ENCODE peak calls at places on chromosomes 4 and X, in five cellular contexts. M, K, T, R and Z are unnamed samples.

GRCh38 chr4:3654036-3654807 is 112.0 kb upstream of the ADRA2C start:
- DNase-seq in M (peak), K (no peak), T (no peak), R (no peak), Z (no peak)

GRCh38 chrX:22246620-22247019 is 26.1 kb upstream of the CBLL2 start:
- DNase-seq in K (peak), R (no peak), M (no peak), T (no peak), Z (no peak)

GRCh38 chrX:64379924-64380323 is 15.3 kb downstream of the MTMR8 start:
- DNase-seq in M (no peak), T (no peak), R (no peak), K (no peak), Z (no peak)

GRCh38 chr4:7798215-7798995 is 141.3 kb downstream of the AFAP1 start:
- DNase-seq in K (no peak), M (no peak), T (no peak), R (no peak), Z (no peak)

GRCh38 chr4:72909461-72909860 is 160.1 kb downstream of the COX18 start:
- DNase-seq in K (no peak), T (no peak), M (no peak), R (no peak), Z (no peak)

GRCh38 chr4:55633903-55634302 is 2.2 kb downstream of the NMU start:
- DNase-seq in K (no peak), T (no peak), M (no peak), R (no peak), Z (no peak)

GRCh38 chr4:74536557-74536956 is 91.6 kb downstream of the AREG start:
- DNase-seq in K (no peak), T (no peak), M (no peak), R (no peak), Z (no peak)

GRCh38 chrX:129842510-129843208 is 1.0 kb downstream of the ZDHHC9 start:
- DNase-seq in M (peak), R (no peak), K (peak), T (peak), Z (peak)

GRCh38 chr4:69697536-69697935 is 44.5 kb upstream of the UGT2A1 start:
- DNase-seq in R (no peak), M (no peak), K (no peak), T (no peak), Z (no peak)

GRCh38 chrX:15202458-15203177 is 67.3 kb downstream of the ASB9 start:
- DNase-seq in T (no peak), K (peak), M (no peak), R (no peak), Z (peak)

GRCh38 chrX:118595501-118596042 is 100.0 kb downstream of the DOCK11 start:
- DNase-seq in T (no peak), K (no peak), R (no peak), M (no peak), Z (no peak)

GRCh38 chrX:136674270-136674986 is 26.5 kb downstream of the CD40LG start:
- DNase-seq in K (no peak), M (no peak), R (no peak), T (no peak), Z (no peak)

GRCh38 chrX:134172588-134173259 is 64.3 kb upstream of the CCDC160 start:
- DNase-seq in R (peak), M (peak), K (peak), T (no peak), Z (no peak)